ENCODE peak calls at places on chromosomes 11 and 22, in eight cellular contexts. One of them, this sample, is unnamed.
A peak's percentile ranks its signal among the peaks of the same experiment; 100 is the strongest.

GRCh38 chr11:123033895-123034294 is 28.0 kb downstream of the HSPA8 start:
- DNase-seq in activated CD4-positive, CD25-positive, alpha-beta regulatory T cell treated with anti-CD3 and anti-CD28 coated beads, Interleukin-2, amount 50 U/mL, for 72 hours: no peak
- DNase-seq in T-helper 9 cell: no peak
- DNase-seq in GM12891: no peak
- DNase-seq in naive thymus-derived CD4-positive, alpha-beta T cell: no peak
- DNase-seq in activated CD4-positive, alpha-beta memory T cell treated with anti-CD3 and anti-CD28 coated beads, Interleukin-2, amount 10 ng/mL, durations not matched to agents 7 days and 5 days: no peak
- DNase-seq in HS-27A: no peak
- DNase-seq in Ammon's horn: no peak
- DNase-seq in this sample: no peak

GRCh38 chr11:69106124-69106811 is 49.5 kb upstream of the SMIM38 start:
- DNase-seq in activated CD4-positive, CD25-positive, alpha-beta regulatory T cell treated with anti-CD3 and anti-CD28 coated beads, Interleukin-2, amount 50 U/mL, for 72 hours: no peak
- DNase-seq in T-helper 9 cell: no peak
- DNase-seq in GM12891: no peak
- DNase-seq in naive thymus-derived CD4-positive, alpha-beta T cell: no peak
- DNase-seq in activated CD4-positive, alpha-beta memory T cell treated with anti-CD3 and anti-CD28 coated beads, Interleukin-2, amount 10 ng/mL, durations not matched to agents 7 days and 5 days: no peak
- DNase-seq in HS-27A: no peak
- DNase-seq in Ammon's horn: no peak
- DNase-seq in this sample: no peak

GRCh38 chr22:41123151-41123550 is 30.8 kb downstream of the EP300 start:
- DNase-seq in activated CD4-positive, CD25-positive, alpha-beta regulatory T cell treated with anti-CD3 and anti-CD28 coated beads, Interleukin-2, amount 50 U/mL, for 72 hours: no peak
- DNase-seq in T-helper 9 cell: no peak
- DNase-seq in GM12891: no peak
- DNase-seq in naive thymus-derived CD4-positive, alpha-beta T cell: no peak
- DNase-seq in activated CD4-positive, alpha-beta memory T cell treated with anti-CD3 and anti-CD28 coated beads, Interleukin-2, amount 10 ng/mL, durations not matched to agents 7 days and 5 days: no peak
- DNase-seq in HS-27A: no peak
- DNase-seq in Ammon's horn: no peak
- DNase-seq in this sample: no peak

GRCh38 chr11:10305262-10305963 is 540 bp downstream of the ADM start:
- DNase-seq in activated CD4-positive, CD25-positive, alpha-beta regulatory T cell treated with anti-CD3 and anti-CD28 coated beads, Interleukin-2, amount 50 U/mL, for 72 hours: peak; percentile 44
- DNase-seq in T-helper 9 cell: no peak
- DNase-seq in GM12891: no peak
- DNase-seq in naive thymus-derived CD4-positive, alpha-beta T cell: no peak
- DNase-seq in activated CD4-positive, alpha-beta memory T cell treated with anti-CD3 and anti-CD28 coated beads, Interleukin-2, amount 10 ng/mL, durations not matched to agents 7 days and 5 days: peak; percentile 33
- DNase-seq in HS-27A: no peak
- DNase-seq in Ammon's horn: no peak
- DNase-seq in this sample: peak; percentile 96

GRCh38 chr11:122871302-122871701 is 11.3 kb upstream of the JHY start:
- DNase-seq in activated CD4-positive, CD25-positive, alpha-beta regulatory T cell treated with anti-CD3 and anti-CD28 coated beads, Interleukin-2, amount 50 U/mL, for 72 hours: no peak
- DNase-seq in T-helper 9 cell: no peak
- DNase-seq in GM12891: no peak
- DNase-seq in naive thymus-derived CD4-positive, alpha-beta T cell: no peak
- DNase-seq in activated CD4-positive, alpha-beta memory T cell treated with anti-CD3 and anti-CD28 coated beads, Interleukin-2, amount 10 ng/mL, durations not matched to agents 7 days and 5 days: no peak
- DNase-seq in HS-27A: no peak
- DNase-seq in Ammon's horn: no peak
- DNase-seq in this sample: no peak

GRCh38 chr22:20062766-20063083 is 17.3 kb upstream of the DGCR8 start:
- DNase-seq in activated CD4-positive, CD25-positive, alpha-beta regulatory T cell treated with anti-CD3 and anti-CD28 coated beads, Interleukin-2, amount 50 U/mL, for 72 hours: no peak
- DNase-seq in T-helper 9 cell: no peak
- DNase-seq in GM12891: no peak
- DNase-seq in naive thymus-derived CD4-positive, alpha-beta T cell: no peak
- DNase-seq in activated CD4-positive, alpha-beta memory T cell treated with anti-CD3 and anti-CD28 coated beads, Interleukin-2, amount 10 ng/mL, durations not matched to agents 7 days and 5 days: no peak
- DNase-seq in HS-27A: no peak
- DNase-seq in Ammon's horn: no peak
- DNase-seq in this sample: no peak

GRCh38 chr11:77019976-77020591 is 14.1 kb upstream of the B3GNT6 start:
- DNase-seq in activated CD4-positive, CD25-positive, alpha-beta regulatory T cell treated with anti-CD3 and anti-CD28 coated beads, Interleukin-2, amount 50 U/mL, for 72 hours: no peak
- DNase-seq in T-helper 9 cell: no peak
- DNase-seq in GM12891: no peak
- DNase-seq in naive thymus-derived CD4-positive, alpha-beta T cell: no peak
- DNase-seq in activated CD4-positive, alpha-beta memory T cell treated with anti-CD3 and anti-CD28 coated beads, Interleukin-2, amount 10 ng/mL, durations not matched to agents 7 days and 5 days: no peak
- DNase-seq in HS-27A: no peak
- DNase-seq in Ammon's horn: no peak
- DNase-seq in this sample: no peak

GRCh38 chr11:66467034-66467659 is 442 bp downstream of the PELI3 start:
- DNase-seq in activated CD4-positive, CD25-positive, alpha-beta regulatory T cell treated with anti-CD3 and anti-CD28 coated beads, Interleukin-2, amount 50 U/mL, for 72 hours: no peak
- DNase-seq in T-helper 9 cell: no peak
- DNase-seq in GM12891: no peak
- DNase-seq in naive thymus-derived CD4-positive, alpha-beta T cell: no peak
- DNase-seq in activated CD4-positive, alpha-beta memory T cell treated with anti-CD3 and anti-CD28 coated beads, Interleukin-2, amount 10 ng/mL, durations not matched to agents 7 days and 5 days: no peak
- DNase-seq in HS-27A: no peak
- DNase-seq in Ammon's horn: peak; percentile 48
- DNase-seq in this sample: peak; percentile 47

GRCh38 chr11:94674005-94674491 is 94.1 kb upstream of the AMOTL1 start:
- DNase-seq in activated CD4-positive, CD25-positive, alpha-beta regulatory T cell treated with anti-CD3 and anti-CD28 coated beads, Interleukin-2, amount 50 U/mL, for 72 hours: no peak
- DNase-seq in T-helper 9 cell: no peak
- DNase-seq in GM12891: no peak
- DNase-seq in naive thymus-derived CD4-positive, alpha-beta T cell: no peak
- DNase-seq in activated CD4-positive, alpha-beta memory T cell treated with anti-CD3 and anti-CD28 coated beads, Interleukin-2, amount 10 ng/mL, durations not matched to agents 7 days and 5 days: no peak
- DNase-seq in HS-27A: no peak
- DNase-seq in Ammon's horn: no peak
- DNase-seq in this sample: no peak

GRCh38 chr22:35899736-35900135 is 128.9 kb downstream of the RBFOX2 start:
- DNase-seq in activated CD4-positive, CD25-positive, alpha-beta regulatory T cell treated with anti-CD3 and anti-CD28 coated beads, Interleukin-2, amount 50 U/mL, for 72 hours: no peak
- DNase-seq in T-helper 9 cell: no peak
- DNase-seq in GM12891: no peak
- DNase-seq in naive thymus-derived CD4-positive, alpha-beta T cell: no peak
- DNase-seq in activated CD4-positive, alpha-beta memory T cell treated with anti-CD3 and anti-CD28 coated beads, Interleukin-2, amount 10 ng/mL, durations not matched to agents 7 days and 5 days: no peak
- DNase-seq in HS-27A: no peak
- DNase-seq in Ammon's horn: no peak
- DNase-seq in this sample: no peak

GRCh38 chr11:61429346-61429690 is 457 bp downstream of the CPSF7 start:
- DNase-seq in activated CD4-positive, CD25-positive, alpha-beta regulatory T cell treated with anti-CD3 and anti-CD28 coated beads, Interleukin-2, amount 50 U/mL, for 72 hours: no peak
- DNase-seq in T-helper 9 cell: peak; percentile 69
- DNase-seq in GM12891: peak; percentile 69
- DNase-seq in naive thymus-derived CD4-positive, alpha-beta T cell: no peak
- DNase-seq in activated CD4-positive, alpha-beta memory T cell treated with anti-CD3 and anti-CD28 coated beads, Interleukin-2, amount 10 ng/mL, durations not matched to agents 7 days and 5 days: peak; percentile 72
- DNase-seq in HS-27A: peak; percentile 20
- DNase-seq in Ammon's horn: peak; percentile 31
- DNase-seq in this sample: peak; percentile 66

GRCh38 chr11:117419136-117419914 is 91.7 kb downstream of the CEP164 start:
- DNase-seq in activated CD4-positive, CD25-positive, alpha-beta regulatory T cell treated with anti-CD3 and anti-CD28 coated beads, Interleukin-2, amount 50 U/mL, for 72 hours: no peak
- DNase-seq in T-helper 9 cell: no peak
- DNase-seq in GM12891: no peak
- DNase-seq in naive thymus-derived CD4-positive, alpha-beta T cell: no peak
- DNase-seq in activated CD4-positive, alpha-beta memory T cell treated with anti-CD3 and anti-CD28 coated beads, Interleukin-2, amount 10 ng/mL, durations not matched to agents 7 days and 5 days: no peak
- DNase-seq in HS-27A: no peak
- DNase-seq in Ammon's horn: no peak
- DNase-seq in this sample: no peak

GRCh38 chr11:126857860-126858808 is 142.4 kb downstream of the KIRREL3 start:
- DNase-seq in activated CD4-positive, CD25-positive, alpha-beta regulatory T cell treated with anti-CD3 and anti-CD28 coated beads, Interleukin-2, amount 50 U/mL, for 72 hours: no peak
- DNase-seq in T-helper 9 cell: no peak
- DNase-seq in GM12891: no peak
- DNase-seq in naive thymus-derived CD4-positive, alpha-beta T cell: no peak
- DNase-seq in activated CD4-positive, alpha-beta memory T cell treated with anti-CD3 and anti-CD28 coated beads, Interleukin-2, amount 10 ng/mL, durations not matched to agents 7 days and 5 days: no peak
- DNase-seq in HS-27A: no peak
- DNase-seq in Ammon's horn: no peak
- DNase-seq in this sample: no peak